ENCODE peak calls at places on chromosomes 4 and X, in six cellular contexts. C is cardiac muscle cell, A is left lung, P is cardiac fibroblast, O is fibroblast of the aortic adventitia, W is AG10803. E is an unnamed sample.

GRCh38 chrX:3939967-3940610 is 226.6 kb upstream of the PRKX start:
- DNase-seq in P (peak), W (peak), A (no peak), C (peak), O (peak), E (peak)

GRCh38 chr4:143071351-143071750 is 113.4 kb upstream of the USP38 start:
- DNase-seq in C (no peak), P (no peak), O (no peak), W (no peak), A (no peak), E (no peak)

GRCh38 chr4:123340381-123340701 is 56.3 kb upstream of the SPRY1 start:
- DNase-seq in P (peak), W (peak), C (peak), A (no peak), O (peak), E (peak)

GRCh38 chr4:44538534-44538933 is 89.9 kb upstream of the KCTD8 start:
- DNase-seq in W (no peak), O (no peak), A (no peak), C (no peak), P (no peak), E (no peak)

GRCh38 chrX:42274151-42274550 is 350.8 kb upstream of the CASK start:
- DNase-seq in A (no peak), O (no peak), P (no peak), W (no peak), C (no peak), E (no peak)

GRCh38 chrX:129984196-129984962 is 1.9 kb downstream of the BCORL1 start:
- DNase-seq in O (no peak), A (peak), P (no peak), W (peak), C (peak), E (no peak)

GRCh38 chr4:97152159-97152558 is 991.1 kb downstream of the STPG2 start:
- DNase-seq in W (no peak), P (no peak), C (no peak), A (no peak), O (no peak), E (no peak)

GRCh38 chr4:8919651-8920288 is 48.1 kb upstream of the HMX1 start:
- DNase-seq in O (no peak), A (no peak), P (no peak), W (no peak), C (no peak), E (no peak)

GRCh38 chr4:146124023-146124680 is 51.4 kb upstream of the LSM6 start:
- DNase-seq in O (peak), C (peak), W (peak), A (no peak), P (no peak), E (no peak)

GRCh38 chr4:173289351-173289725 is 44.8 kb downstream of the HMGB2 start:
- DNase-seq in P (no peak), W (no peak), C (peak), A (no peak), O (peak), E (no peak)

GRCh38 chrX:74579597-74580209 is 34.7 kb downstream of the RLIM start:
- DNase-seq in C (peak), O (peak), P (peak), W (peak), A (no peak), E (peak)

GRCh38 chr4:76960014-76960413 is 10.5 kb downstream of the SEPTIN11 start:
- DNase-seq in A (no peak), P (no peak), O (no peak), C (no peak), W (no peak), E (peak)

GRCh38 chr4:110609044-110609750 is 13.7 kb downstream of the PITX2 start:
- DNase-seq in A (no peak), W (no peak), P (no peak), O (no peak), C (no peak), E (no peak)

GRCh38 chr4:15805583-15806517 is 27.7 kb downstream of the CD38 start:
- DNase-seq in P (peak), O (peak), W (peak), A (no peak), C (peak), E (peak)

GRCh38 chr4:26131711-26132110 is 189.1 kb upstream of the RBPJ start:
- DNase-seq in A (no peak), O (no peak), W (no peak), P (no peak), C (no peak), E (no peak)

GRCh38 chr4:140099993-140100392 is 54.0 kb downstream of the MAML3 start:
- DNase-seq in W (no peak), A (peak), P (peak), C (no peak), O (no peak), E (no peak)

GRCh38 chrX:154749856-154750255 is 1.0 kb downstream of the GAB3 start:
- DNase-seq in W (no peak), P (peak), A (no peak), O (peak), C (peak), E (no peak)

GRCh38 chrX:154734101-154734781 is 16.6 kb downstream of the GAB3 start:
- DNase-seq in O (peak), A (peak), P (peak), C (peak), W (no peak), E (peak)

GRCh38 chr4:47785196-47785595 is 52.7 kb downstream of the CORIN start:
- DNase-seq in C (no peak), A (no peak), O (no peak), W (no peak), P (no peak), E (no peak)

GRCh38 chr4:6909970-6910339 is 329 bp downstream of the TBC1D14 start:
- DNase-seq in A (no peak), P (no peak), C (no peak), O (no peak), W (no peak), E (no peak)

GRCh38 chrX:30875957-30876356 is 13.1 kb downstream of the TAB3 start:
- DNase-seq in A (no peak), O (peak), W (peak), P (peak), C (peak), E (peak)

GRCh38 chr4:112219826-112220366 is 11.7 kb upstream of the AP1AR start:
- DNase-seq in C (no peak), W (no peak), A (no peak), O (no peak), P (no peak), E (no peak)

GRCh38 chr4:121711263-121712000 is 14.7 kb upstream of the ANXA5 start:
- DNase-seq in A (peak), O (peak), P (peak), W (peak), C (peak), E (peak)

GRCh38 chr4:142554412-142554811 is 291.7 kb downstream of the INPP4B start:
- DNase-seq in P (no peak), W (no peak), O (no peak), C (no peak), A (no peak), E (no peak)

GRCh38 chr4:99025506-99025905 is 30.0 kb downstream of the METAP1 start:
- DNase-seq in O (no peak), A (no peak), W (no peak), P (no peak), C (no peak), E (no peak)

GRCh38 chrX:45849261-45849660 is 648.6 kb upstream of the DIPK2B start:
- DNase-seq in P (peak), W (peak), A (no peak), C (peak), O (peak), E (peak)

GRCh38 chr4:182231503-182231902 is 11.7 kb upstream of the TENM3 start:
- DNase-seq in C (no peak), O (no peak), A (no peak), P (no peak), W (no peak), E (no peak)

GRCh38 chr4:118758293-118758692 is 73.1 kb downstream of the METTL14 start:
- DNase-seq in C (peak), W (peak), O (peak), A (no peak), P (peak), E (peak)

GRCh38 chr4:122772311-122772710 is 39.8 kb downstream of the BBS12 start:
- DNase-seq in W (peak), C (peak), O (peak), P (peak), A (no peak), E (no peak)

GRCh38 chr4:185307136-185307950 is 88.4 kb downstream of the LRP2BP start:
- DNase-seq in C (no peak), O (no peak), A (no peak), W (no peak), P (no peak), E (no peak)

DNA sequence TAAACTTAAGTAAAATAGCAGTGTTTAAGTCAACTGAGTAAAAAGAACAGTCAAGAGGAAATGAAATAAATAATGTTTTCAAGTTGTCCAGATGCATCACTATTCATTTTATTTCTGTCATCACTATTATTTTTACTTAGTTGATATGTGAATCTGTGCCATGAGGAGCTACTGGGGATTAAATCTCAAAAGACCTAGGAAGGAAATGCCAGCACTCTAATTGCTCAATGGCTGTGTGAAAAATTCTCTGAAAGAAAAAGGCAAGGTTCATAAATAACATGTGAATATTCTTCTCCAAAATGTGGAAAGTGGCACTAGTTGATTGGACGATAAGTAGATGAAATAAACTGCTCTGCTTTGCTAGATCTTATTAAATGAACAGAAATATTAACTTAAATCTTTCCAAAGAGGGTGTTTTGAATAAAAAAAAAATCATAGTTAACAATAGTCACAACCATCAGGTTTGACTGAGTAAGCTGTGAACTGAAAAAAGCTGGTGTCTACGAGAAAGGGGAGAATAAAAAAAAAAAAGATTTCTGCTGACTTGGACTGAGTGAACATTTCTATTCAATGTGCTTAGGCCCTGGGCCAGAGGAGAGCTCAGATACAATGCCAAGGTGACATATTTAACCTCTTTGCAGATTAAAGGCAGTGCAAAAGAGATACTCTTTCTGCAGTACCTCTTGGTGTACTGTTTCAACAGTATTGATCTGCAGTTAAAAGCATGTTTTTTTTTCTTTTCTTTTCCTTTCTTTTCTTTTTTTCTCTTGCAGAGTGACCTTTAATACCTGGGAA is 1.5 kb downstream of the SPARCL1 start:
- DNase-seq in W (peak), C (peak), P (peak), A (no peak), O (peak), E (no peak)
- TF ChIP-seq CTCF in W (no peak), C (no peak), P (no peak), A (no peak), O (no peak), E (no peak)

GRCh38 chr4:152719856-152720556 is 40.2 kb upstream of the TMEM154 start:
- DNase-seq in P (no peak), C (no peak), O (no peak), W (no peak), A (no peak), E (no peak)
- H3K4me3 ChIP-seq in P (no peak), C (no peak), O (no peak), W (peak), A (no peak), E (no peak)

GRCh38 chrX:50492720-50493119 is 22.1 kb upstream of the DGKK start:
- DNase-seq in A (no peak), O (no peak), C (no peak), W (no peak), P (no peak), E (no peak)

GRCh38 chrX:50495616-50496015 is 25.0 kb upstream of the DGKK start:
- DNase-seq in O (peak), A (peak), P (no peak), C (peak), W (no peak), E (no peak)

GRCh38 chrX:50497067-50497466 is 26.4 kb upstream of the DGKK start:
- DNase-seq in P (no peak), A (no peak), O (no peak), W (no peak), C (no peak), E (no peak)
- TF ChIP-seq CTCF in P (no peak), A (no peak), O (no peak), W (no peak), C (no peak), E (no peak)

GRCh38 chrX:2594491-2594890 is 93.7 kb upstream of the DHRSX start:
- DNase-seq in O (no peak), W (no peak), P (no peak), C (no peak), A (no peak), E (no peak)

GRCh38 chrX:2596856-2597255 is 94.2 kb upstream of the CD99 start:
- DNase-seq in P (no peak), A (no peak), C (no peak), O (no peak), W (no peak), E (no peak)

GRCh38 chrX:2592279-2592678 is 91.5 kb upstream of the DHRSX start:
- DNase-seq in A (no peak), O (no peak), W (no peak), P (no peak), C (no peak), E (no peak)

GRCh38 chrX:2595258-2595657 is 94.5 kb upstream of the DHRSX start:
- DNase-seq in W (peak), O (peak), C (peak), A (no peak), P (peak), E (peak)

DNA sequence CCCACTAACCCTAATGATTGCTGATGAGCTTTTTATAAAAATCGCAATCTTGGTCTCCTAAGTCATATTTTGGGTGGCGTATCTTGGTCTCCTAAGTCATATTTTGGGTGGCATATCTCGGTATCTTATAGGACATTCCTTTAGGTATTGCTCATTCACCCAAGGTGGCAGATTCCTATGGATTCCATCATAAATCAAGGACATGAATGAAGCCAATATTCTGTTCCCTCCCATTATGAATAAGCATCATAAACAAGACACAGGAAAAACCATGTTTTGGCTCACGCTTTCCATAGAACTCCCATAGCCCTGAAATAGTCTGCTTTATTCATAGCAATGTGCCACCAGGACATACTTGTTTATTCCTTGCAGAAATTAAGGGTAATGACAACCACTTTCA is 95.0 kb upstream of the CD99 start:
- DNase-seq in A (no peak), O (no peak), P (peak), C (no peak), W (no peak), E (no peak)
- H3K4me3 ChIP-seq in A (no peak), O (no peak), P (no peak), C (no peak), W (no peak), E (no peak)

DNA sequence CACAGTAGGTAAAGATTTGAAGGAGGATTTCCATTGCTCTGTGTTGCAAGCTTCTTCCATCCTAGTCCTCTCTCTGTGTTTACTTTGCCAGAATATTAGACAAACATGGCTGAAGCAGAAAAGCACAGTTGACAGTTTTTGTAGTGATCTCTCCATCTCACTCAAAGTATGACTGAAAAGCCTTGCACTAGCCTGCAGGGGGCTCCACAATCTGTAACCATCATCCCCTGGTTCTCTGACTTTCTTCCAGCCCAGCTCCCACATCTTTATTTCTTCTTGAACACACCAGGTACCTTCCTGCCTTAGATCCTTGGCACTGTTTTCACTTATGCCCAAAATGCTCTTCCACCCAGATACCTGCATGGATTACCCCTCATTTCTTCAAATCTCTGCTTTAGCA is 34.1 kb upstream of the HHIP start:
- DNase-seq in W (peak), A (no peak), P (peak), C (peak), O (no peak), E (no peak)
- TF ChIP-seq CTCF in W (peak), A (no peak), P (peak), C (peak), O (peak), E (peak)

GRCh38 chrX:10579018-10579752 is 41.2 kb downstream of the MID1 start:
- DNase-seq in P (peak), W (peak), C (peak), A (no peak), O (peak), E (peak)
- H3K4me3 ChIP-seq in P (peak), W (peak), C (no peak), A (no peak), O (no peak), E (peak)

DNA sequence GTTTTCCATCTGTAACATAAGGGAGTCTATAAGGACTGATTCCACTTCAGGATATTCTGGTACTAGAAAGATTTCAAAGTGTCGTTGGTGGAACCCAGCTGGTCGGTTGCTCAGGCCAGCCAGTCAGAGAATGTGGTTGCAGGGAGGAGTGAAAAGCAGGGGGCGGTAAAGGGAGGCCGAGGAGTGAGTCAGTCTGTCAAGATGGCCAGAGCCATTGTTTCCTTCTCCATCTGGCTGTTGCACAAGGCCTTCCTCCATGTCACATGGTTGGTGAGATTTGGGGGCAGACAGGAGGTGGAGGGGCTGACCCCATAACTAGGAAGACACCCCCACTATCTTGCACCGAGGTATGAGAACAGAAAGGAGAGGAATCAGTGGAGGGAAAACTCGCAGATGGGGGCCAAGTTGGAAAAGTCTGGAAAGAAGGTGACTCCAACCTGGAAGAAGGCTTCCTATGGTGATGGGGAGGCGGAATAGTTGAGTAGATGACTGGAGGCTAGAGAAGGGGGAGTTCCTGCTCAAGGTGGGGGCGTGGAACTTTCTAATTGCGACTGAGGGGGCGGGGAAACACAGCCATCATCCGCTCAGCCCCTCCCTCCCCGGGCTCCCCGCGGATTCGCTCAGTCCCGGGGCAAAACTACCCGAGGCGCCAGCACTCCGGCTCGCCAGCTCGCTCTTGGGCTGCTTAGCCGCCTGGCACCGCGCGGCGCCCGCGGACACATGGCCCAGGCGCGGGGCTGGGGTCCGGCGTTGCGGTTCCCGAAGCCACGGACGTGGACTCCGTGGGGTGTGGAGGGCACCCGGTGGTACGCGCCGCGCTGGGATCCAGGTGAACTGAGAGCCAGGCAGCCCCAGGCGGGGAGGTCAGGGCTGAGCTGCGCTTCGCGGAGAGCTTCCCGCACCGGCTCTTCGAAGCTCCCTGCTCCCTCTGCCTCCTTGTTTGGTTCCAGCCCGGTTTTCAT is 38.5 kb downstream of the STARD8 start:
- DNase-seq in O (peak), W (peak), A (peak), C (peak), P (peak), E (peak)
- TF ChIP-seq CTCF in O (peak), W (peak), A (no peak), C (peak), P (peak), E (no peak)

DNA sequence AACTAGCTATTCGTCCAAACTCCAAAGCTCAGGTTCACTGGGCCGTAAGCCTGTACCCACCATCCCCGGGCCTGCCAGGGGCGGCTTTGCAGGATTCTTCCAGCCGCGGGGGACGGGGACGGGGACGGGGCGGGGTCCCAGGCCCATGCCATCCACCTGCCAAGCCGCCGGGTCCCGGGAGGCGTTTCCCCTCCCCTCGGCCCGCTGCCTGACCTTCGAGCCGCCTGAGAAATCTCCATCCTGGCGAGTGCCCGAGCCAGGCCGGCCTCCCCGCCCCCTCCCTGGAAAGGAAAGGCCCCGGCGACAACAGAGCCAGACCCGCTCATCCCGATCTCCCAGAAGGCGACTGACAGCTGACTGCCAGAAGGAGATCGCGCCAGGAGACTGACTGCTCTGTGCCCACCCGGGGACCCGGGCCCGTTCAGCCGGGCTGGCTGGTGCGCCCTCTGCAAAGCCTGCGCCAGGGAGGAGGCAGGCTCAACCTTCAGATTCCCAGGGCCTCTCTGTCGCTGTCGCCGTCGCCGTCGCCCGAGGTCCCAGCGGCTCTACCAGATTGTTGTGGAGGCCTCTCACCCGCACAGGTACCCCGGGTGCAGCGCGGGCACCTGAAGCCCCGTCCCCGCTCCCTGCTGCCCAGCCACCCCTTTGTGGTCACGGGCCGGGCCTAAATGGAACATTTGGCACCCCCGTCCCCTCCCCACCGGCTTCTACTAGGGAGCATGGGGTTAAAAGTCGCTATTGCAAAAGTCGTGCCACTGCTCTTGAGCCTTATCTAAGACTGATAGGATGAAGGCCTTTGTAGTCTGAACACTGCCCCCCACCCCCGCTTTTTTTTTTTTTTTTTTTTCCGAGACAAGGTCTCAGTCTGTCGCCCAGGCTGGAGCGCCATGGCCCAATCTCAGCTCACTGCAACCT is at the start of gene RGN:
- DNase-seq in P (no peak), A (no peak), O (no peak), C (no peak), W (peak), E (no peak)
- H3K4me3 ChIP-seq in P (peak), A (peak), O (no peak), C (no peak), W (peak), E (peak)